ENCODE peak calls at places on chromosomes 11 and 22, in ten cellular contexts. B, P, O, V, N, Z, E, F, R and G are unnamed samples. For H3K36me3, the result is how much of the 10 kb centered on the place peaks cover.

GRCh38 chr11:12331239-12331874 is 46.0 kb upstream of the PARVA start:
- DNase-seq in B (peak), P (peak), O (peak), V (peak), N (peak), Z (peak), E (peak), F (peak), R (peak), G (peak)

GRCh38 chr11:59182457-59183151 is 10.7 kb downstream of the DTX4 start:
- DNase-seq in B (no peak), P (peak), O (no peak), V (no peak), N (no peak), Z (no peak), E (peak), F (no peak), R (peak), G (no peak)

GRCh38 chr11:106457727-106458126 is 380.3 kb downstream of the AASDHPPT start:
- DNase-seq in B (no peak), P (peak), O (no peak), V (no peak), N (no peak), Z (no peak), E (no peak), F (no peak), R (no peak), G (no peak)

GRCh38 chr11:69905611-69906452 is 86.6 kb upstream of the FGF3 start:
- DNase-seq in B (no peak), P (no peak), O (no peak), V (no peak), N (no peak), Z (no peak), E (peak), F (no peak), R (no peak), G (peak)

GRCh38 chr11:110525883-110526282 is 96.1 kb downstream of the FDX1 start:
- DNase-seq in B (no peak), P (peak), O (no peak), V (no peak), N (no peak), Z (no peak), E (no peak), F (no peak), R (no peak), G (peak)

GRCh38 chr11:86180415-86180814 is 64.1 kb upstream of the EED start:
- DNase-seq in B (no peak), P (no peak), O (no peak), V (no peak), N (no peak), Z (no peak), E (no peak), F (no peak), R (no peak), G (no peak)

GRCh38 chr22:33112606-33113005 is 54.4 kb upstream of the SYN3 start:
- DNase-seq in B (no peak), P (no peak), O (no peak), V (no peak), N (no peak), Z (no peak), E (no peak), F (no peak), R (peak), G (no peak)

GRCh38 chr11:61138940-61139339 is 22.3 kb downstream of the VPS37C start:
- DNase-seq in B (no peak), P (no peak), O (no peak), V (no peak), N (no peak), Z (peak), E (no peak), F (peak), R (no peak), G (no peak)

GRCh38 chr11:43268786-43269185 is 43.0 kb upstream of the API5 start:
- DNase-seq in B (no peak), P (no peak), O (no peak), V (no peak), N (no peak), Z (no peak), E (no peak), F (no peak), R (no peak), G (no peak)

GRCh38 chr22:41469218-41469851 is 418 bp downstream of the ACO2 start:
- DNase-seq in B (no peak), P (peak), O (no peak), V (peak), N (no peak), Z (peak), E (peak), F (no peak), R (peak), G (no peak)

GRCh38 chr11:26186389-26186788 is 145.5 kb upstream of the ANO3 start:
- DNase-seq in B (no peak), P (no peak), O (no peak), V (no peak), N (no peak), Z (no peak), E (no peak), F (no peak), R (no peak), G (no peak)

GRCh38 chr11:128174465-128175101 is 412.8 kb downstream of the ETS1 start:
- DNase-seq in B (no peak), P (no peak), O (no peak), V (no peak), N (no peak), Z (no peak), E (no peak), F (no peak), R (no peak), G (no peak)

GRCh38 chr22:23500508-23501208 is 79.4 kb downstream of the IGLL1 start:
- DNase-seq in B (no peak), P (no peak), O (no peak), V (no peak), N (peak), Z (peak), E (no peak), F (peak), R (no peak), G (no peak)

GRCh38 chr22:40666151-40666848 is 13.0 kb upstream of the MCHR1 start:
- DNase-seq in B (no peak), P (no peak), O (no peak), V (peak), N (peak), Z (no peak), E (no peak), F (no peak), R (no peak), G (peak)

GRCh38 chr11:129814244-129814992 is 1.2 kb upstream of the TMEM45B start:
- DNase-seq in B (peak), P (no peak), O (no peak), V (no peak), N (no peak), Z (no peak), E (no peak), F (no peak), R (peak), G (peak)

GRCh38 chr11:82458777-82459176 is 274.9 kb downstream of the FAM181B start:
- DNase-seq in B (no peak), P (no peak), O (no peak), V (no peak), N (no peak), Z (no peak), E (no peak), F (no peak), R (no peak), G (no peak)

GRCh38 chr11:61850687-61851086 is 22.6 kb downstream of the FADS2 start:
- DNase-seq in B (no peak), P (no peak), O (no peak), V (no peak), N (no peak), Z (no peak), E (no peak), F (no peak), R (no peak), G (no peak)

GRCh38 chr11:17256512-17256911 is 20.0 kb upstream of the NUCB2 start:
- DNase-seq in B (no peak), P (peak), O (no peak), V (no peak), N (no peak), Z (no peak), E (no peak), F (no peak), R (no peak), G (no peak)

GRCh38 chr11:85530596-85530995 is 96.5 kb downstream of the DLG2 start:
- DNase-seq in B (no peak), P (no peak), O (no peak), V (no peak), N (no peak), Z (no peak), E (no peak), F (no peak), R (no peak), G (no peak)

GRCh38 chr11:15095736-15096228 is 18.9 kb upstream of the INSC start:
- DNase-seq in B (no peak), P (no peak), O (no peak), V (no peak), N (no peak), Z (no peak), E (no peak), F (no peak), R (no peak), G (no peak)

GRCh38 chr22:35995345-35995744 is 33.3 kb downstream of the RBFOX2 start:
- DNase-seq in B (no peak), P (no peak), O (no peak), V (no peak), N (no peak), Z (no peak), E (no peak), F (no peak), R (no peak), G (no peak)

GRCh38 chr11:33723238-33723881 is 12.9 kb downstream of the CD59 start:
- DNase-seq in B (no peak), P (peak), O (peak), V (no peak), N (no peak), Z (no peak), E (no peak), F (no peak), R (no peak), G (no peak)

GRCh38 chr11:77821349-77821851 is 456 bp downstream of the AAMDC start:
- DNase-seq in B (no peak), P (no peak), O (no peak), V (peak), N (peak), Z (peak), E (peak), F (no peak), R (peak), G (peak)

GRCh38 chr22:31556627-31557203 is 60.4 kb downstream of the SFI1 start:
- DNase-seq in B (no peak), P (no peak), O (no peak), V (no peak), N (no peak), Z (no peak), E (no peak), F (no peak), R (peak), G (no peak)

GRCh38 chr11:77401486-77402217 is 72.2 kb downstream of the PAK1 start:
- DNase-seq in B (no peak), P (peak), O (no peak), V (no peak), N (no peak), Z (no peak), E (no peak), F (no peak), R (no peak), G (no peak)

GRCh38 chr22:30435674-30436126 is 10.1 kb downstream of the MTFP1 start:
- DNase-seq in B (peak), P (no peak), O (no peak), V (no peak), N (no peak), Z (no peak), E (peak), F (no peak), R (peak), G (no peak)

GRCh38 chr11:101618691-101619090 is 34.9 kb upstream of the TRPC6 start:
- DNase-seq in B (no peak), P (no peak), O (no peak), V (no peak), N (no peak), Z (no peak), E (no peak), F (no peak), R (no peak), G (no peak)

GRCh38 chr11:8257003-8257664 is 6.5 kb downstream of the LMO1 start:
- DNase-seq in B (no peak), P (no peak), O (no peak), V (no peak), N (peak), Z (peak), E (no peak), F (peak), R (no peak), G (no peak)

GRCh38 chr22:38861170-38861874 is 10.7 kb downstream of the CBX6 start:
- DNase-seq in B (no peak), P (no peak), O (no peak), V (no peak), N (peak), Z (peak), E (no peak), F (peak), R (no peak), G (no peak)

GRCh38 chr11:113110046-113110445 is 148.8 kb downstream of the NCAM1 start:
- DNase-seq in B (no peak), P (no peak), O (no peak), V (no peak), N (no peak), Z (no peak), E (no peak), F (no peak), R (no peak), G (no peak)

GRCh38 chr11:68204402-68204801 is 8.7 kb downstream of the KMT5B start:
- DNase-seq in B (no peak), P (peak), O (no peak), V (no peak), N (no peak), Z (no peak), E (no peak), F (no peak), R (peak), G (no peak)

GRCh38 chr11:69215784-69216415 is 60.2 kb downstream of the SMIM38 start:
- DNase-seq in B (no peak), P (peak), O (no peak), V (no peak), N (peak), Z (no peak), E (no peak), F (no peak), R (no peak), G (peak)

GRCh38 chr11:69525516-69526452 is 44.3 kb downstream of the LINC01488 start:
- DNase-seq in B (no peak), P (no peak), O (no peak), V (no peak), N (no peak), Z (peak), E (no peak), F (peak), R (no peak), G (no peak)

GRCh38 chr11:95453616-95454118 is 222.7 kb upstream of the SESN3 start:
- DNase-seq in B (no peak), P (no peak), O (no peak), V (peak), N (peak), Z (peak), E (no peak), F (peak), R (no peak), G (no peak)

DNA sequence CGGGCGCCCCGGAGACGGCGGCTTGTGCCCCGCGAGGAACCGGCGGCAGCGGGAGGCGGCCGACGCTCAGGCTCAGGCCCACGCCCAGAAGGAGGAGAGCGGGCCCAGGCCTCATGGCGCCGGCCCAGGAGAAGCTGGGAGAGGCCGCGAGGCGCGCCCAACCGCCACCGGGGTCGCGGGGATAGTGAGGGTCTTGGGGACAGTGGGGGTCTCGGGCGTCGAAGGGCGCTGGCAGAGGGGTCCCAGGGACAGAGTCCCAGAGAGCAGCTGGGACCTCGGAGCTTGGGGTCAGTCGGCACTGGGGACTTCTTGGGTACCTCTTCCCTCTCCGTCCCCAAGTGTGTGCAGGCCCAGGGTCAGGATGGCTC is at the start of gene PKDREJ:
- DNase-seq in B (no peak), P (no peak), O (no peak), V (no peak), N (peak), Z (no peak), E (no peak), F (no peak), R (no peak), G (no peak)
- H3K4me3 ChIP-seq in B (no peak), P (no peak), O (peak), V (peak), N (peak), Z (peak), E (peak), F (no peak), R (no peak), G (peak)

GRCh38 chr11:117154468-117154867 is 10.4 kb downstream of the PAFAH1B2 start:
- DNase-seq in B (no peak), P (no peak), O (no peak), V (no peak), N (no peak), Z (no peak), E (no peak), F (no peak), R (no peak), G (no peak)
- H3K36me3 ChIP-seq in B (under half), P (half or more), O (under half), V (under half), N (under half), Z (under half), E (under half), F (under half), R (half or more), G (under half)

GRCh38 chr22:17007257-17007656 is 765 bp downstream of the GAB4 start:
- DNase-seq in B (no peak), P (no peak), O (no peak), V (no peak), N (no peak), Z (no peak), E (no peak), F (no peak), R (no peak), G (no peak)
- H3K4me3 ChIP-seq in B (no peak), P (no peak), O (no peak), V (no peak), N (no peak), Z (no peak), E (no peak), F (no peak), R (no peak), G (peak)

GRCh38 chr11:124892750-124893454 is 4.8 kb downstream of the ROBO4 start:
- DNase-seq in B (no peak), P (no peak), O (peak), V (no peak), N (peak), Z (peak), E (no peak), F (no peak), R (no peak), G (peak)
- H3K36me3 ChIP-seq in B (under half), P (under half), O (under half), V (under half), N (under half), Z (under half), E (under half), F (under half), R (under half), G (under half)

GRCh38 chr11:57761301-57762234 is at the start of gene CTNND1:
- DNase-seq in B (no peak), P (peak), O (peak), V (peak), N (peak), Z (peak), E (peak), F (peak), R (no peak), G (peak)

GRCh38 chr11:57763568-57763967 is 2.0 kb downstream of the CTNND1 start:
- DNase-seq in B (no peak), P (peak), O (no peak), V (no peak), N (no peak), Z (no peak), E (no peak), F (no peak), R (no peak), G (no peak)

GRCh38 chr11:57764527-57764926 is 2.9 kb downstream of the CTNND1 start:
- DNase-seq in B (no peak), P (no peak), O (no peak), V (no peak), N (no peak), Z (no peak), E (no peak), F (no peak), R (no peak), G (no peak)

GRCh38 chr11:57762235-57762866 is 749 bp downstream of the CTNND1 start:
- DNase-seq in B (no peak), P (no peak), O (no peak), V (no peak), N (no peak), Z (no peak), E (peak), F (no peak), R (no peak), G (peak)

GRCh38 chr11:57764972-57765371 is 3.4 kb downstream of the CTNND1 start:
- DNase-seq in B (no peak), P (no peak), O (no peak), V (no peak), N (no peak), Z (no peak), E (no peak), F (no peak), R (no peak), G (no peak)
- H3K4me3 ChIP-seq in B (no peak), P (peak), O (peak), V (peak), N (peak), Z (peak), E (peak), F (peak), R (no peak), G (peak)

GRCh38 chr11:35210886-35211546 is 72.0 kb downstream of the CD44 start:
- DNase-seq in B (no peak), P (no peak), O (no peak), V (no peak), N (no peak), Z (no peak), E (no peak), F (no peak), R (no peak), G (no peak)
- H3K36me3 ChIP-seq in B (half or more), P (half or more), O (under half), V (under half), N (under half), Z (under half), E (under half), F (under half), R (under half), G (under half)

DNA sequence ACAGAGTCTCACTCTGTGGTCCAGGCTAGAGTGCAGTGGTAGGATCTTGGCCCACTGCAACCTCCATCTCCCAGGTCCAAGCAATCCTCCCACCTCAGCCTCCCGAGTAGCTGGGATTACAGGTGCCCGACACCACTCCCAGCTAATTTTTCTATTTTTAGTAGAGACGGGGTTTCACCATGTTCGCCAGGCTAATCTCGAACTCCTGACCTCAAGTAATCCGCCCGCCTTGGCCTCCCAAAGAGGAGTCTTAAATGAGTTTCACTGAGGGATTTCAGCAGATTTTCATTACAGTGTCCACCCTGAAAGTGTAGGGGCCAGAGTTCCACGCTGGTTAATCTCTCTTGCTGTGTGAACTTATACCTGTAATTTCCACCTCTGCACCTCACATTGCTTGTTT is 412 bp upstream of the RPS3 start:
- DNase-seq in B (no peak), P (no peak), O (no peak), V (no peak), N (no peak), Z (no peak), E (no peak), F (no peak), R (no peak), G (no peak)
- H3K4me3 ChIP-seq in B (no peak), P (no peak), O (no peak), V (peak), N (no peak), Z (no peak), E (no peak), F (no peak), R (peak), G (peak)